ENCODE peak calls at places on chromosome 16, in nine cellular contexts. V is nephron progenitor cell; T is hepatic stellate cell; U is memory B cell; C is naive thymus-derived CD8-positive, alpha-beta T cell; S is neural crest cell; F is NCI-H460; K is H9; D is activated effector memory CD4-positive, alpha-beta T cell treated with anti-CD3 and anti-CD28 coated beads, Interleukin-2, amount 50 U/mL, for 16 hours. X is an unnamed sample.

GRCh38 chr16:87411375-87412271 is 19.5 kb downstream of the MAP1LC3B start:
- DNase-seq in V (no peak), T (no peak), U (no peak), C (no peak), S (no peak), F (no peak), K (no peak), D (no peak), X (no peak)

GRCh38 chr16:68646948-68647659 is 2.0 kb downstream of the CDH3 start:
- DNase-seq in V (no peak), T (no peak), U (no peak), C (no peak), S (no peak), F (no peak), K (no peak), D (no peak), X (no peak)

GRCh38 chr16:81451753-81452680 is 7.4 kb downstream of the CMIP start:
- DNase-seq in V (no peak), T (no peak), U (no peak), C (peak), S (no peak), F (no peak), K (no peak), D (peak), X (no peak)

GRCh38 chr16:85735225-85735722 is 15.6 kb downstream of the C16orf74 start:
- DNase-seq in V (no peak), T (no peak), U (peak), C (peak), S (no peak), F (no peak), K (no peak), D (peak), X (no peak)

GRCh38 chr16:47136101-47136820 is 7.5 kb downstream of the NETO2 start:
- DNase-seq in V (no peak), T (no peak), U (no peak), C (no peak), S (no peak), F (no peak), K (no peak), D (no peak), X (no peak)

GRCh38 chr16:14109077-14109775 is 38.1 kb downstream of the MRTFB start:
- DNase-seq in V (no peak), T (no peak), U (no peak), C (no peak), S (no peak), F (no peak), K (no peak), D (no peak), X (no peak)

GRCh38 chr16:67995423-67995822 is 3.9 kb downstream of the DPEP2 start:
- DNase-seq in V (no peak), T (no peak), U (peak), C (no peak), S (no peak), F (no peak), K (no peak), D (peak), X (no peak)

GRCh38 chr16:79997257-79997656 is 396.7 kb upstream of the MAF start:
- DNase-seq in V (no peak), T (peak), U (no peak), C (peak), S (peak), F (no peak), K (peak), D (no peak), X (no peak)

GRCh38 chr16:11602321-11602720 is 15.6 kb upstream of the LITAF start:
- DNase-seq in V (no peak), T (no peak), U (no peak), C (no peak), S (no peak), F (no peak), K (no peak), D (no peak), X (no peak)

GRCh38 chr16:14013571-14014283 is 57.4 kb upstream of the MRTFB start:
- DNase-seq in V (peak), T (peak), U (no peak), C (no peak), S (no peak), F (peak), K (no peak), D (peak), X (peak)

GRCh38 chr16:27254262-27254811 is 14.2 kb downstream of the NSMCE1 start:
- DNase-seq in V (no peak), T (no peak), U (no peak), C (no peak), S (no peak), F (no peak), K (no peak), D (no peak), X (no peak)

GRCh38 chr16:50806099-50807062 is 64.5 kb downstream of the CYLD start:
- DNase-seq in V (peak), T (peak), U (peak), C (peak), S (peak), F (peak), K (peak), D (peak), X (peak)

GRCh38 chr16:65336169-65336568 is 214.3 kb upstream of the CDH11 start:
- DNase-seq in V (no peak), T (peak), U (no peak), C (no peak), S (no peak), F (no peak), K (no peak), D (no peak), X (no peak)

GRCh38 chr16:14302399-14303181 is 231.5 kb downstream of the MRTFB start:
- DNase-seq in V (peak), T (peak), U (peak), C (peak), S (peak), F (no peak), K (peak), D (no peak), X (no peak)

GRCh38 chr16:67101683-67102082 is 8.1 kb upstream of the PHAF1 start:
- DNase-seq in V (no peak), T (no peak), U (no peak), C (no peak), S (no peak), F (no peak), K (no peak), D (no peak), X (no peak)

GRCh38 chr16:82061861-82062525 is 26.9 kb downstream of the HSD17B2 start:
- DNase-seq in V (no peak), T (peak), U (no peak), C (no peak), S (no peak), F (peak), K (peak), D (no peak), X (no peak)

GRCh38 chr16:47309581-47310312 is 151.1 kb downstream of the ITFG1 start:
- DNase-seq in V (no peak), T (peak), U (no peak), C (no peak), S (no peak), F (no peak), K (no peak), D (no peak), X (no peak)

GRCh38 chr16:3953728-3954410 is 73.4 kb upstream of the CREBBP start:
- DNase-seq in V (no peak), T (no peak), U (no peak), C (no peak), S (no peak), F (peak), K (no peak), D (no peak), X (no peak)

GRCh38 chr16:74726056-74726455 is 25.4 kb upstream of the MLKL start:
- DNase-seq in V (no peak), T (no peak), U (no peak), C (no peak), S (no peak), F (no peak), K (no peak), D (no peak), X (no peak)

GRCh38 chr16:77236063-77236511 is 36.9 kb downstream of the SYCE1L start:
- DNase-seq in V (peak), T (peak), U (peak), C (peak), S (peak), F (peak), K (peak), D (peak), X (peak)

X was measured in Panc1.